ENCODE peak calls at places on chromosomes 13 and 19, in ten cellular contexts. O is CD4-positive, alpha-beta T cell; X is right atrium auricular region; J is neural progenitor cell; C is AG09309; G is H9; Z is mesothelial cell of epicardium; Q is fibroblast of mammary gland; S is HFF-Myc; A is HFFc6. H is an unnamed sample.

GRCh38 chr13:73215807-73216206 is 157.0 kb downstream of the KLF5 start:
- DNase-seq in S (no peak), G (no peak), J (no peak), X (no peak), C (peak; percentile 84), O (no peak), Q (peak; percentile 21), Z (no peak), A (peak; percentile 58), H (no peak)

GRCh38 chr19:15540435-15540834 is 32.1 kb downstream of the CYP4F22 start:
- DNase-seq in J (no peak), S (no peak), O (no peak), X (no peak), G (no peak), A (no peak), Z (no peak), Q (no peak), C (no peak), H (no peak)

GRCh38 chr13:35926859-35927530 is 204.2 kb downstream of the DCLK1 start:
- DNase-seq in O (no peak), X (no peak), C (no peak), G (no peak), Z (no peak), S (no peak), Q (no peak), J (no peak), A (peak; percentile 11), H (no peak)

GRCh38 chr19:35745328-35746086 is at the start of the genes PSENEN and U2AF1L4:
- DNase-seq in Q (peak; percentile 99), G (peak; percentile 98), S (peak; percentile 98), C (peak; percentile 99), O (peak; percentile 97), J (peak; percentile 100), X (peak; percentile 99), Z (peak; percentile 96), A (peak; percentile 98), H (peak; percentile 94)

GRCh38 chr13:30978981-30979956 is 46.8 kb downstream of the TEX26 start:
- DNase-seq in O (peak; percentile 2), G (peak; percentile 92), C (no peak), S (no peak), J (peak; percentile 83), X (no peak), Q (no peak), A (no peak), Z (no peak), H (peak; percentile 75)

GRCh38 chr13:42836930-42837329 is 55.5 kb downstream of the FAM216B start:
- DNase-seq in Z (no peak), Q (peak; percentile 89), S (peak; percentile 59), X (no peak), A (peak; percentile 61), J (peak; percentile 25), O (no peak), C (no peak), G (no peak), H (no peak)

GRCh38 chr19:55809381-55810058 is 22.3 kb downstream of the NLRP11 start:
- DNase-seq in G (peak; percentile 31), Q (peak; percentile 57), O (no peak), Z (no peak), X (no peak), C (peak; percentile 35), A (peak; percentile 9), J (peak; percentile 43), S (peak; percentile 10), H (peak; percentile 21)

GRCh38 chr13:76000131-76000530 is 364.0 kb downstream of the LMO7 start:
- DNase-seq in G (no peak), S (no peak), O (no peak), A (no peak), Z (no peak), X (no peak), C (no peak), Q (no peak), J (no peak), H (no peak)

GRCh38 chr19:3700242-3701032 is at the start of gene PIP5K1C:
- DNase-seq in S (no peak), X (peak; percentile 87), C (no peak), Z (peak; percentile 97), Q (peak; percentile 74), G (peak; percentile 89), J (peak; percentile 97), O (peak; percentile 93), A (peak; percentile 70), H (peak; percentile 98)

GRCh38 chr13:40565282-40566148 is 100.9 kb downstream of the FOXO1 start:
- DNase-seq in Q (peak; percentile 27), J (no peak), C (no peak), G (no peak), O (no peak), A (no peak), S (no peak), X (no peak), Z (no peak), H (no peak)

GRCh38 chr19:41427647-41428480 is 690 bp upstream of the B3GNT8 start:
- DNase-seq in S (no peak), Z (peak; percentile 55), J (peak; percentile 21), O (peak; percentile 25), Q (no peak), G (peak; percentile 39), C (no peak), A (no peak), X (no peak), H (peak; percentile 52)

GRCh38 chr13:61414686-61415664 is 674 bp downstream of the PCDH20 start:
- DNase-seq in X (no peak), O (no peak), S (no peak), A (no peak), Q (no peak), Z (peak; percentile 76), G (peak; percentile 93), J (peak; percentile 91), C (no peak), H (peak; percentile 72)

GRCh38 chr13:109910131-109910530 is 123.7 kb upstream of the IRS2 start:
- DNase-seq in Z (no peak), O (no peak), X (no peak), G (no peak), J (no peak), S (no peak), C (no peak), Q (no peak), A (no peak), H (no peak)

GRCh38 chr13:51803422-51804294 is at the start of gene DHRS12:
- DNase-seq in S (no peak), X (peak; percentile 95), Z (peak; percentile 85), C (no peak), J (peak; percentile 85), Q (peak; percentile 70), O (peak; percentile 87), A (peak; percentile 55), G (peak; percentile 82), H (peak; percentile 87)

GRCh38 chr19:36152061-36152885 is at the start of gene COX7A1:
- DNase-seq in Z (no peak), A (peak; percentile 45), O (no peak), C (no peak), J (no peak), G (no peak), X (peak; percentile 80), S (no peak), Q (peak; percentile 35), H (peak; percentile 77)

DNA sequence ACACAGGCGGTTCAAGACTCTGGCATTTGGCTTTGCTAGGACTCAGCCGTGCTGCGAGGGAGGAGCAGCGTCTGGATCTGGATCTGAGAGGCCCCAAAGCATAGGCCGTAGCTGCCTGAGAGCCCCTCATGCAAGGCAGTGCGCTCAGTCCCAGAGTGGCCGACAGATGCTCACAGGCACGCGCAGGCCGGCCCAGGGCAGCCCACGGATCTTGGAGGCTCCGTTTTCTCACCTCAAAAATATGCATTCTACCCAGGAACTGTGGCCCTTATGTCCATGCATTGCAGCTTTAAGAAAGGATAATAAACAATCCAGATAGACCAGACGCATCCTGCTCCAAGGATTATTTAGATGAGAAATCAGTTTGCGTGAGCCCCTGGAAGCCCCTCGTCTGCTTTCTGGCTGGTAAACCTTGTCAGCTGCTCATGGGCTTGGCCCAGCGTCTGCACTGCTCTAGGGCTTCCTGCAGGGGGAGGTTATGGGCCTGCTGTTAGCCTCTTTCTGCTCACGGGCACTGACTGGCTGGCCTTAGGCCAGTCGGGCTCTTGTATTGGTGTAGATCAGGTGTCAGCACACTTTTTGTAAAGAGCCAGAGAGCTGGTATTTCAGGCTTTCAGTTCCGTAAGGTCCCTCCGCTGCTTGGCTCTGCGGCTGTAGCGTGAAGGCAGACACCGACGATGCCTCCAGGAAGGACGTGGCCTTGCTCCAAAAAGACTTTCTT is 24.2 kb downstream of the TEX29 start:
- DNase-seq in Q (peak; percentile 27), G (peak; percentile 95), A (peak; percentile 29), O (no peak), Z (no peak), J (peak; percentile 91), C (no peak), S (peak; percentile 72), X (peak; percentile 46), H (peak; percentile 70)
- TF ChIP-seq CTCF in Q (peak; percentile 38), G (peak; percentile 79), A (peak; percentile 46), O (no peak), Z (peak; percentile 19), J (peak; percentile 70), C (peak; percentile 44), S (peak; percentile 74), X (no peak), H (peak; percentile 67)

GRCh38 chr13:97999653-98000052 is 46.2 kb downstream of the IPO5 start:
- DNase-seq in O (no peak), Z (no peak), Q (no peak), G (no peak), C (no peak), A (no peak), X (no peak), J (no peak), S (no peak), H (no peak)
- TF ChIP-seq CTCF in O (no peak), Z (no peak), Q (no peak), G (no peak), C (no peak), A (no peak), X (no peak), J (no peak), S (no peak), H (no peak)

GRCh38 chr13:22740264-22740663 is 440.5 kb upstream of the SGCG start:
- DNase-seq in G (no peak), Z (no peak), Q (peak; percentile 4), A (no peak), O (no peak), X (no peak), J (peak; percentile 49), S (no peak), C (no peak), H (no peak)
- TF ChIP-seq CTCF in G (peak; percentile 78), Z (no peak), Q (peak; percentile 11), A (no peak), O (no peak), X (no peak), J (peak; percentile 74), S (no peak), C (no peak), H (peak; percentile 34)

GRCh38 chr19:8046569-8047165 is 5.9 kb upstream of the CCL25 start:
- DNase-seq in G (no peak), Q (no peak), J (no peak), Z (no peak), X (no peak), A (no peak), S (no peak), C (no peak), O (no peak), H (no peak)
- TF ChIP-seq CTCF in G (no peak), Q (no peak), J (no peak), Z (no peak), X (no peak), A (no peak), S (no peak), C (no peak), O (no peak), H (no peak)